ENCODE peak calls at places on chromosomes 7 and 10, in seven cellular contexts. B is K562, E is HCT116, U is HepG2, W is SK-N-SH, S is H1, M is GM12878. K is an unnamed sample.

GRCh38 chr7:46853451-46853850 is 728.5 kb downstream of the TNS3 start:
- DNase-seq in B (no peak), E (no peak), U (no peak), W (no peak), S (no peak), M (no peak), K (no peak)

GRCh38 chr7:132263151-132263550 is 313.1 kb downstream of the PLXNA4 start:
- DNase-seq in B (no peak), E (no peak), U (no peak), W (no peak), S (no peak), M (no peak), K (no peak)

GRCh38 chr7:149683898-149684297 is 89.5 kb downstream of the ZNF467 start:
- DNase-seq in B (no peak), E (no peak), U (no peak), W (no peak), S (no peak), M (no peak), K (no peak)

GRCh38 chr10:21208666-21209316 is 311.7 kb upstream of the NEBL start:
- DNase-seq in B (peak), E (no peak), U (no peak), W (no peak), S (no peak), M (no peak), K (no peak)

GRCh38 chr7:139704308-139704879 is 73.4 kb downstream of the HIPK2 start:
- DNase-seq in B (no peak), E (no peak), U (no peak), W (no peak), S (no peak), M (no peak), K (no peak)

GRCh38 chr7:79090543-79090942 is 362.9 kb downstream of the MAGI2 start:
- DNase-seq in B (no peak), E (no peak), U (no peak), W (no peak), S (no peak), M (no peak), K (no peak)

GRCh38 chr10:22638863-22639262 is 75.5 kb downstream of the PIP4K2A start:
- DNase-seq in B (no peak), E (no peak), U (no peak), W (no peak), S (no peak), M (no peak), K (no peak)

GRCh38 chr7:132295198-132295597 is 281.1 kb downstream of the PLXNA4 start:
- DNase-seq in B (no peak), E (no peak), U (no peak), W (no peak), S (no peak), M (no peak), K (no peak)

GRCh38 chr10:73344267-73344666 is 14.4 kb downstream of the CFAP70 start:
- DNase-seq in B (no peak), E (no peak), U (no peak), W (no peak), S (no peak), M (no peak), K (no peak)

GRCh38 chr7:21941570-21942224 is 4.0 kb downstream of the CDCA7L start:
- DNase-seq in B (no peak), E (no peak), U (no peak), W (peak), S (no peak), M (peak), K (no peak)

GRCh38 chr10:90871761-90872647 is at the start of gene RPP30:
- DNase-seq in B (peak), E (no peak), U (peak), W (peak), S (peak), M (peak), K (peak)

GRCh38 chr10:11539191-11539868 is 72.1 kb downstream of the USP6NL start:
- DNase-seq in B (peak), E (peak), U (peak), W (no peak), S (no peak), M (no peak), K (no peak)

GRCh38 chr7:102439963-102440795 is 6.8 kb downstream of the ORAI2 start:
- DNase-seq in B (peak), E (peak), U (peak), W (peak), S (no peak), M (no peak), K (no peak)

GRCh38 chr10:69907517-69907916 is 105.8 kb downstream of the COL13A1 start:
- DNase-seq in B (no peak), E (no peak), U (no peak), W (no peak), S (no peak), M (no peak), K (no peak)

GRCh38 chr10:68796609-68797008 is 30.7 kb upstream of the STOX1 start:
- DNase-seq in B (no peak), E (no peak), U (no peak), W (no peak), S (no peak), M (no peak), K (no peak)

GRCh38 chr7:159063046-159063840 is 81.4 kb downstream of the VIPR2 start:
- DNase-seq in B (no peak), E (no peak), U (no peak), W (no peak), S (no peak), M (no peak), K (no peak)

GRCh38 chr7:159061209-159061608 is 83.5 kb downstream of the VIPR2 start:
- DNase-seq in B (no peak), E (no peak), U (no peak), W (no peak), S (no peak), M (no peak), K (no peak)

GRCh38 chr7:159061674-159062212 is 82.9 kb downstream of the VIPR2 start:
- DNase-seq in B (no peak), E (no peak), U (no peak), W (no peak), S (peak), M (no peak), K (peak)

GRCh38 chr7:159064121-159064815 is 80.4 kb downstream of the VIPR2 start:
- DNase-seq in B (no peak), E (no peak), U (no peak), W (no peak), S (no peak), M (no peak), K (no peak)

GRCh38 chr7:159062596-159062995 is 82.1 kb downstream of the VIPR2 start:
- DNase-seq in B (no peak), E (no peak), U (no peak), W (no peak), S (no peak), M (no peak), K (no peak)
- TF ChIP-seq JUND in B (no peak), E (no peak), U (no peak), W (no peak), S (no peak), M (no peak), K (no peak)

GRCh38 chr7:38321050-38321449 is 47.6 kb upstream of the TARP start:
- DNase-seq in B (no peak), E (no peak), U (no peak), W (no peak), S (no peak), M (no peak), K (no peak)

GRCh38 chr7:38321515-38321944 is 48.1 kb upstream of the TARP start:
- DNase-seq in B (no peak), E (no peak), U (no peak), W (no peak), S (no peak), M (no peak), K (no peak)

GRCh38 chr7:38322461-38322860 is 49.0 kb upstream of the TARP start:
- DNase-seq in B (no peak), E (no peak), U (no peak), W (no peak), S (no peak), M (no peak), K (no peak)

GRCh38 chr7:38321967-38322366 is 48.5 kb upstream of the TARP start:
- DNase-seq in B (no peak), E (no peak), U (no peak), W (no peak), S (no peak), M (no peak), K (no peak)

DNA sequence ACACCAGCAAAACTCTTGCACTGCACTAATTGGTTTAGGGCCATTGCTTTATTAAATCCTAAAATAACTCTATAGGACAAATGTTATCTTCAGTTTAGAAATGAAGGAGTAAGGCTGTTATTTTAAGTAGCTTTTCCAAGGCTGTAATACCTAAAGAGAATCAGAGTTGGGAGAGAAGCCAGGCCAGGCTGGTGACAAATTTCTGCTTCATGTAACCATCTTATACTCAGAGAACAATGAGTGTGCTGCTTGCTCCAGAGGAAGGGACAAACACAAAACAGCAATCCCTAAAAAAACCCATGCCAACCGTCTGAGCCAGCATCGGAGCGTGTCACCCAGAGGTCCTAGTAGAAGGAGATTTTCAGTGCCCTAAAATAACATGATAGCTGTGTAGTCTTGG is 49.7 kb upstream of the TARP start:
- DNase-seq in B (no peak), E (no peak), U (no peak), W (no peak), S (no peak), M (no peak), K (no peak)
- TF ChIP-seq JUND in B (no peak), E (no peak), U (no peak), W (no peak), S (no peak), M (no peak), K (no peak)

DNA sequence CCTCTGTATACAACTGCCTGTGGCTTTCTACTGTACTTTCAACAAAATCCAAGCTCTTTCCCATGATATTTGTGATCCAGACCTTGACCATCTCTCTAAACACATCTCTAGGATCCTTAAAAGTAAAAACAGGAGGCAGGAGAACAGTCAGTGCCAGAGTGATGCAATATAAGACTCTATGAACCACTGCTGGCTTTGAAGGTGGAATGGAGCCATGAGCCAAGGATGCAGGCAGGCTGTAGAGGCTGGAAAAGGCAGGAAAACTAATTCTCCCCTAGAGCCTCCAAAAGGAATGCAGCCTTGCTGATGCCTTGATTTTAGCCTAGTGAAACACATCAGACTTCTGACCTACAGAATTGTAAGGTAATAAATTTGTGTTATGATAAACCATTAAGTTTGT is 45.5 kb upstream of the LRRN3 start:
- DNase-seq in B (no peak), E (no peak), U (no peak), W (no peak), S (no peak), M (no peak), K (no peak)
- TF ChIP-seq JUND in B (no peak), E (no peak), U (no peak), W (no peak), S (no peak), M (no peak), K (no peak)

DNA sequence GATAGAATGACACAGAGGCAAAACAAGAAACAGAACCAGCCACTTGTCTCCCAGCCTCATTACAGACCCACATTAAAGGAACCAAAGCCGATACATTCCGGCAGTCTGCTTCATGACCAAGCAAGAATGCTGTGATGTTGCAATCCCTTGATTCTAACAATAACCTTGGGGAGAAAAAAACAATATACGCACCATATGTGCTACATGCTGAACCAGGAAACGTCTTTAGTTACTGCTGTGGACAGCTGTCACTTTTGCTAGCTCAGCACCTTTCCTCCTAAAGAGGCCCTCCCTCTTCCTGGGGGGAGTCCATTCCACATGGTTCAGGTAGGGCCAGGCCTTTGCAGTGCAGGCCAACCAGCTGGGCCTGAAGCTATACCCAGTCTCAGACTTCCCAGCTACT is 79.1 kb downstream of the PRTFDC1 start:
- DNase-seq in B (peak), E (no peak), U (peak), W (no peak), S (no peak), M (no peak), K (no peak)
- TF ChIP-seq JUND in B (no peak), E (no peak), U (no peak), W (no peak), S (no peak), M (no peak), K (no peak)

DNA sequence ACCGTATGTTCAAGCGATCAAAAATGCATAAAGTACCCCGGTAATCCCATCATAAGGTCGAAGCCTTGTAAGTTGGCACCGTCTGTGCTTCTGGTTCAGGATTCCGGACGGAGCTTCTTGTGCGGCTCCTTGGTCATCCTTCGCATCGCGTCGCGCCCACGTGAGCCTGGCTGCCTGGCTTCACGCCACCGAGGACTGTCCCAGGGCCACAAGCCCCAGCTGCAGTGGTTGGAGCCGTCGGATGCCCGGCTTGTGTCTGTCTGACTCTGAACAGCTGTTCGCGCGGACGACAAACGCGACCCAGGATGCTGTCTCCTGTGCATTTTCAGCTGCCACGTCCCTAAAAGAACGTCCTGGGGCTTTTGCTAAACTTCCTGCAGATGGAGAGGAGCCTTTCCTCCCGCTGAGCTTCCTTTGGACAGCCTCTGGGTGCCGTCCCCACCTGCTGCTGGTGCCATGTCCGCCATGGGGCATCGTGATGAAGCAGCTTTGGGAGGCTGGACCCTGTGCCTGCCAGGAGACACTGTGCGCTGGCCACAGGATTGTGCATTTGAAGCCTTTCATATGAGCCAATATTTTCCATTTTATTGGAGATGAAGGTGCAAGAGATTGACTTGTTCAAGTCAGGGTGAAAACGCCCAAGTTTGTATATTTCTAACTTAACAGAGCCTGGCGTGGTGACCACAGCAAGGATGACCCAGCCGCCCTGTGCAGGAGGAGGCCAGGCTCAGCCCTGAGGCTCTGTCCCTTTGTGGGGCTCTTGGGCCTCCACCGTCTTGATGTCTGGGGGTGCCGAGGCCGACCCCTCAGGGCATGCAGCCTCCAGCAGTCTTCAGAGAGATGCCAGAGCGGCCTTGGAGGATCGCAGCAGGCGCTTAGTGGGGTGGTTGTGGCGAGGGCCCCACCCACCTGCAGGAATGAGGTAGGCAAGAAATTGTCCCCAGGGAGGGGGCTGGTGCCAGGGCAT is 6.7 kb upstream of the JAKMIP3 start:
- DNase-seq in B (no peak), E (no peak), U (no peak), W (no peak), S (no peak), M (no peak), K (no peak)
- TF ChIP-seq JUND in B (no peak), E (no peak), U (no peak), W (no peak), S (no peak), M (no peak), K (no peak)

GRCh38 chr7:55420535-55420934 is 55.4 kb downstream of the LANCL2 start:
- DNase-seq in B (no peak), E (no peak), U (peak), W (no peak), S (no peak), M (no peak), K (no peak)
- TF ChIP-seq JUND in B (no peak), E (no peak), U (no peak), W (no peak), S (no peak), M (no peak), K (no peak)

GRCh38 chr7:42107484-42107883 is 129.5 kb downstream of the GLI3 start:
- DNase-seq in B (no peak), E (no peak), U (no peak), W (no peak), S (no peak), M (no peak), K (peak)
- TF ChIP-seq JUND in B (no peak), E (no peak), U (no peak), W (no peak), S (no peak), M (no peak), K (no peak)